ENCODE peak calls at places on chromosomes 2 and 18, in ten cellular contexts. One of them, this sample, is unnamed.
A peak's percentile ranks its signal among the peaks of the same experiment; 100 is the strongest.

GRCh38 chr2:205148756-205149155 is 533.5 kb upstream of the NRP2 start:
- DNase-seq in PC-3: no peak
- DNase-seq in activated T-cell treated with anti-CD3 and anti-CD28 coated beads for 1 hour: no peak
- DNase-seq in nephron progenitor cell: peak; percentile 5
- DNase-seq in mucosa of descending colon: no peak
- DNase-seq in iPS DF 6.9: no peak
- DNase-seq in ACHN: no peak
- DNase-seq in neural progenitor cell: no peak
- DNase-seq in Jurkat, Clone E6-1: no peak
- DNase-seq in amniotic stem cell: no peak
- DNase-seq in this sample: no peak

GRCh38 chr18:3340682-3341097 is 78.8 kb downstream of the MYL12B start:
- DNase-seq in mucosa of descending colon: no peak
- DNase-seq in neural progenitor cell: no peak
- DNase-seq in iPS DF 6.9: no peak
- DNase-seq in nephron progenitor cell: no peak
- DNase-seq in amniotic stem cell: no peak
- DNase-seq in PC-3: peak; percentile 51
- DNase-seq in Jurkat, Clone E6-1: no peak
- DNase-seq in activated T-cell treated with anti-CD3 and anti-CD28 coated beads for 1 hour: no peak
- DNase-seq in ACHN: peak; percentile 18
- DNase-seq in this sample: no peak

GRCh38 chr18:74266161-74266560 is 25.6 kb downstream of the CYB5A start:
- DNase-seq in mucosa of descending colon: no peak
- DNase-seq in ACHN: no peak
- DNase-seq in amniotic stem cell: no peak
- DNase-seq in iPS DF 6.9: no peak
- DNase-seq in nephron progenitor cell: no peak
- DNase-seq in activated T-cell treated with anti-CD3 and anti-CD28 coated beads for 1 hour: no peak
- DNase-seq in neural progenitor cell: no peak
- DNase-seq in PC-3: peak; percentile 90
- DNase-seq in Jurkat, Clone E6-1: no peak
- DNase-seq in this sample: no peak

GRCh38 chr2:25822190-25823117 is 55.8 kb downstream of the ASXL2 start:
- DNase-seq in Jurkat, Clone E6-1: no peak
- DNase-seq in activated T-cell treated with anti-CD3 and anti-CD28 coated beads for 1 hour: peak; percentile 44
- DNase-seq in amniotic stem cell: no peak
- DNase-seq in iPS DF 6.9: no peak
- DNase-seq in nephron progenitor cell: no peak
- DNase-seq in PC-3: no peak
- DNase-seq in neural progenitor cell: peak; percentile 28
- DNase-seq in ACHN: peak; percentile 76
- DNase-seq in mucosa of descending colon: peak; percentile 51
- DNase-seq in this sample: peak; percentile 54

GRCh38 chr18:49565656-49566055 is 3.8 kb downstream of the LIPG start:
- DNase-seq in iPS DF 6.9: no peak
- DNase-seq in nephron progenitor cell: no peak
- DNase-seq in PC-3: no peak
- DNase-seq in activated T-cell treated with anti-CD3 and anti-CD28 coated beads for 1 hour: no peak
- DNase-seq in ACHN: no peak
- DNase-seq in Jurkat, Clone E6-1: no peak
- DNase-seq in amniotic stem cell: no peak
- DNase-seq in mucosa of descending colon: no peak
- DNase-seq in neural progenitor cell: peak; percentile 63
- DNase-seq in this sample: no peak

GRCh38 chr2:231411237-231411636 is 15.7 kb downstream of the B3GNT7 start:
- DNase-seq in neural progenitor cell: no peak
- DNase-seq in Jurkat, Clone E6-1: no peak
- DNase-seq in nephron progenitor cell: no peak
- DNase-seq in activated T-cell treated with anti-CD3 and anti-CD28 coated beads for 1 hour: no peak
- DNase-seq in ACHN: no peak
- DNase-seq in amniotic stem cell: no peak
- DNase-seq in mucosa of descending colon: no peak
- DNase-seq in iPS DF 6.9: no peak
- DNase-seq in PC-3: peak; percentile 45
- DNase-seq in this sample: no peak

GRCh38 chr2:23867449-23867848 is 59.5 kb downstream of the ATAD2B start:
- DNase-seq in nephron progenitor cell: no peak
- DNase-seq in Jurkat, Clone E6-1: no peak
- DNase-seq in neural progenitor cell: no peak
- DNase-seq in iPS DF 6.9: no peak
- DNase-seq in ACHN: no peak
- DNase-seq in mucosa of descending colon: no peak
- DNase-seq in amniotic stem cell: no peak
- DNase-seq in PC-3: no peak
- DNase-seq in activated T-cell treated with anti-CD3 and anti-CD28 coated beads for 1 hour: no peak
- DNase-seq in this sample: no peak

GRCh38 chr2:88053301-88053700 is 2.3 kb downstream of the KRCC1 start:
- DNase-seq in activated T-cell treated with anti-CD3 and anti-CD28 coated beads for 1 hour: no peak
- DNase-seq in nephron progenitor cell: no peak
- DNase-seq in neural progenitor cell: no peak
- DNase-seq in amniotic stem cell: no peak
- DNase-seq in ACHN: no peak
- DNase-seq in Jurkat, Clone E6-1: no peak
- DNase-seq in iPS DF 6.9: no peak
- DNase-seq in mucosa of descending colon: no peak
- DNase-seq in PC-3: no peak
- DNase-seq in this sample: no peak

GRCh38 chr2:110853516-110853915 is 121.1 kb downstream of the ACOXL start:
- DNase-seq in amniotic stem cell: no peak
- DNase-seq in nephron progenitor cell: peak; percentile 29
- DNase-seq in Jurkat, Clone E6-1: peak; percentile 84
- DNase-seq in neural progenitor cell: peak; percentile 55
- DNase-seq in mucosa of descending colon: peak; percentile 59
- DNase-seq in PC-3: peak; percentile 50
- DNase-seq in activated T-cell treated with anti-CD3 and anti-CD28 coated beads for 1 hour: peak; percentile 37
- DNase-seq in ACHN: peak; percentile 47
- DNase-seq in iPS DF 6.9: no peak
- DNase-seq in this sample: peak; percentile 52

GRCh38 chr2:96874099-96874831 is 4.4 kb upstream of the SEMA4C start:
- DNase-seq in PC-3: no peak
- DNase-seq in Jurkat, Clone E6-1: no peak
- DNase-seq in activated T-cell treated with anti-CD3 and anti-CD28 coated beads for 1 hour: no peak
- DNase-seq in nephron progenitor cell: no peak
- DNase-seq in mucosa of descending colon: no peak
- DNase-seq in ACHN: no peak
- DNase-seq in iPS DF 6.9: no peak
- DNase-seq in amniotic stem cell: no peak
- DNase-seq in neural progenitor cell: no peak
- DNase-seq in this sample: no peak

GRCh38 chr2:64939332-64939917 is 49.8 kb upstream of the SLC1A4 start:
- DNase-seq in Jurkat, Clone E6-1: no peak
- DNase-seq in nephron progenitor cell: no peak
- DNase-seq in iPS DF 6.9: no peak
- DNase-seq in activated T-cell treated with anti-CD3 and anti-CD28 coated beads for 1 hour: no peak
- DNase-seq in neural progenitor cell: no peak
- DNase-seq in ACHN: no peak
- DNase-seq in amniotic stem cell: no peak
- DNase-seq in mucosa of descending colon: no peak
- DNase-seq in PC-3: no peak
- DNase-seq in this sample: no peak

GRCh38 chr2:35428548-35428947 is 927.0 kb upstream of the CRIM1 start:
- DNase-seq in ACHN: peak; percentile 57
- DNase-seq in mucosa of descending colon: peak; percentile 24
- DNase-seq in iPS DF 6.9: peak; percentile 43
- DNase-seq in Jurkat, Clone E6-1: no peak
- DNase-seq in nephron progenitor cell: peak; percentile 59
- DNase-seq in PC-3: peak; percentile 48
- DNase-seq in activated T-cell treated with anti-CD3 and anti-CD28 coated beads for 1 hour: no peak
- DNase-seq in amniotic stem cell: no peak
- DNase-seq in neural progenitor cell: peak; percentile 60
- DNase-seq in this sample: no peak

GRCh38 chr2:128472789-128473174 is 154.1 kb upstream of the HS6ST1 start:
- DNase-seq in nephron progenitor cell: no peak
- DNase-seq in PC-3: no peak
- DNase-seq in iPS DF 6.9: no peak
- DNase-seq in Jurkat, Clone E6-1: no peak
- DNase-seq in ACHN: no peak
- DNase-seq in mucosa of descending colon: no peak
- DNase-seq in amniotic stem cell: no peak
- DNase-seq in activated T-cell treated with anti-CD3 and anti-CD28 coated beads for 1 hour: no peak
- DNase-seq in neural progenitor cell: peak; percentile 0
- DNase-seq in this sample: no peak

GRCh38 chr2:235595420-235596010 is 101.7 kb downstream of the AGAP1 start:
- DNase-seq in ACHN: peak; percentile 73
- DNase-seq in amniotic stem cell: peak; percentile 60
- DNase-seq in mucosa of descending colon: peak; percentile 79
- DNase-seq in activated T-cell treated with anti-CD3 and anti-CD28 coated beads for 1 hour: no peak
- DNase-seq in iPS DF 6.9: peak; percentile 48
- DNase-seq in PC-3: peak; percentile 80
- DNase-seq in neural progenitor cell: peak; percentile 75
- DNase-seq in Jurkat, Clone E6-1: peak; percentile 57
- DNase-seq in nephron progenitor cell: peak; percentile 76
- DNase-seq in this sample: peak; percentile 16

GRCh38 chr2:65662654-65663432 is 230.4 kb upstream of the SPRED2 start:
- DNase-seq in neural progenitor cell: no peak
- DNase-seq in activated T-cell treated with anti-CD3 and anti-CD28 coated beads for 1 hour: no peak
- DNase-seq in iPS DF 6.9: no peak
- DNase-seq in PC-3: peak; percentile 93
- DNase-seq in ACHN: no peak
- DNase-seq in mucosa of descending colon: no peak
- DNase-seq in nephron progenitor cell: no peak
- DNase-seq in Jurkat, Clone E6-1: no peak
- DNase-seq in amniotic stem cell: no peak
- DNase-seq in this sample: no peak

GRCh38 chr2:174607584-174607983 is 10.0 kb upstream of the WIPF1 start:
- DNase-seq in mucosa of descending colon: no peak
- DNase-seq in ACHN: no peak
- DNase-seq in iPS DF 6.9: no peak
- DNase-seq in PC-3: no peak
- DNase-seq in nephron progenitor cell: no peak
- DNase-seq in neural progenitor cell: no peak
- DNase-seq in activated T-cell treated with anti-CD3 and anti-CD28 coated beads for 1 hour: no peak
- DNase-seq in Jurkat, Clone E6-1: no peak
- DNase-seq in amniotic stem cell: no peak
- DNase-seq in this sample: no peak

GRCh38 chr2:231190531-231191197 is 7.8 kb upstream of the ARMC9 start:
- DNase-seq in Jurkat, Clone E6-1: no peak
- DNase-seq in PC-3: peak; percentile 14
- DNase-seq in amniotic stem cell: no peak
- DNase-seq in iPS DF 6.9: no peak
- DNase-seq in nephron progenitor cell: peak; percentile 30
- DNase-seq in ACHN: no peak
- DNase-seq in mucosa of descending colon: peak; percentile 67
- DNase-seq in activated T-cell treated with anti-CD3 and anti-CD28 coated beads for 1 hour: no peak
- DNase-seq in neural progenitor cell: peak; percentile 66
- DNase-seq in this sample: no peak

GRCh38 chr2:95273911-95274290 is 348 bp upstream of the PROM2 start:
- DNase-seq in amniotic stem cell: no peak
- DNase-seq in iPS DF 6.9: no peak
- DNase-seq in PC-3: no peak
- DNase-seq in mucosa of descending colon: no peak
- DNase-seq in Jurkat, Clone E6-1: no peak
- DNase-seq in nephron progenitor cell: no peak
- DNase-seq in ACHN: no peak
- DNase-seq in neural progenitor cell: no peak
- DNase-seq in activated T-cell treated with anti-CD3 and anti-CD28 coated beads for 1 hour: no peak
- DNase-seq in this sample: no peak

GRCh38 chr2:120910956-120911951 is 175.6 kb downstream of the GLI2 start:
- DNase-seq in nephron progenitor cell: no peak
- DNase-seq in iPS DF 6.9: no peak
- DNase-seq in ACHN: no peak
- DNase-seq in neural progenitor cell: no peak
- DNase-seq in Jurkat, Clone E6-1: no peak
- DNase-seq in PC-3: peak; percentile 77
- DNase-seq in mucosa of descending colon: no peak
- DNase-seq in activated T-cell treated with anti-CD3 and anti-CD28 coated beads for 1 hour: no peak
- DNase-seq in amniotic stem cell: no peak
- DNase-seq in this sample: no peak

GRCh38 chr2:217396165-217396564 is 536.3 kb upstream of the TNP1 start:
- DNase-seq in activated T-cell treated with anti-CD3 and anti-CD28 coated beads for 1 hour: no peak
- DNase-seq in PC-3: peak; percentile 61
- DNase-seq in mucosa of descending colon: no peak
- DNase-seq in amniotic stem cell: no peak
- DNase-seq in ACHN: no peak
- DNase-seq in Jurkat, Clone E6-1: no peak
- DNase-seq in iPS DF 6.9: no peak
- DNase-seq in neural progenitor cell: no peak
- DNase-seq in nephron progenitor cell: no peak
- DNase-seq in this sample: no peak

GRCh38 chr18:75208055-75208835 is 694 bp downstream of the PTGR3 start:
- DNase-seq in Jurkat, Clone E6-1: no peak
- DNase-seq in mucosa of descending colon: peak; percentile 79
- DNase-seq in amniotic stem cell: no peak
- DNase-seq in iPS DF 6.9: no peak
- DNase-seq in PC-3: peak; percentile 37
- DNase-seq in ACHN: peak; percentile 55
- DNase-seq in activated T-cell treated with anti-CD3 and anti-CD28 coated beads for 1 hour: peak; percentile 26
- DNase-seq in neural progenitor cell: peak; percentile 65
- DNase-seq in nephron progenitor cell: peak; percentile 57
- DNase-seq in this sample: peak; percentile 25

GRCh38 chr2:228446732-228447131 is 265.2 kb upstream of the SPHKAP start:
- DNase-seq in amniotic stem cell: no peak
- DNase-seq in iPS DF 6.9: no peak
- DNase-seq in PC-3: no peak
- DNase-seq in activated T-cell treated with anti-CD3 and anti-CD28 coated beads for 1 hour: no peak
- DNase-seq in neural progenitor cell: no peak
- DNase-seq in mucosa of descending colon: no peak
- DNase-seq in nephron progenitor cell: no peak
- DNase-seq in ACHN: no peak
- DNase-seq in Jurkat, Clone E6-1: no peak
- DNase-seq in this sample: no peak

GRCh38 chr2:111666160-111666559 is 217.8 kb downstream of the ANAPC1 start:
- DNase-seq in amniotic stem cell: no peak
- DNase-seq in neural progenitor cell: no peak
- DNase-seq in Jurkat, Clone E6-1: no peak
- DNase-seq in ACHN: no peak
- DNase-seq in activated T-cell treated with anti-CD3 and anti-CD28 coated beads for 1 hour: no peak
- DNase-seq in nephron progenitor cell: no peak
- DNase-seq in mucosa of descending colon: no peak
- DNase-seq in iPS DF 6.9: no peak
- DNase-seq in PC-3: no peak
- DNase-seq in this sample: no peak

GRCh38 chr2:16406929-16407328 is 258.7 kb downstream of the CYRIA start:
- DNase-seq in nephron progenitor cell: no peak
- DNase-seq in activated T-cell treated with anti-CD3 and anti-CD28 coated beads for 1 hour: no peak
- DNase-seq in amniotic stem cell: no peak
- DNase-seq in Jurkat, Clone E6-1: no peak
- DNase-seq in mucosa of descending colon: no peak
- DNase-seq in neural progenitor cell: peak; percentile 19
- DNase-seq in ACHN: no peak
- DNase-seq in PC-3: no peak
- DNase-seq in iPS DF 6.9: no peak
- DNase-seq in this sample: no peak

GRCh38 chr2:7023542-7023941 is 106.3 kb downstream of the RNF144A start:
- DNase-seq in nephron progenitor cell: no peak
- DNase-seq in activated T-cell treated with anti-CD3 and anti-CD28 coated beads for 1 hour: no peak
- DNase-seq in amniotic stem cell: no peak
- DNase-seq in ACHN: no peak
- DNase-seq in Jurkat, Clone E6-1: no peak
- DNase-seq in mucosa of descending colon: no peak
- DNase-seq in iPS DF 6.9: no peak
- DNase-seq in neural progenitor cell: no peak
- DNase-seq in PC-3: no peak
- DNase-seq in this sample: no peak

GRCh38 chr2:179898873-179899272 is 37.5 kb upstream of the ZNF385B start:
- DNase-seq in amniotic stem cell: no peak
- DNase-seq in PC-3: peak; percentile 79
- DNase-seq in ACHN: peak; percentile 48
- DNase-seq in iPS DF 6.9: peak; percentile 71
- DNase-seq in mucosa of descending colon: no peak
- DNase-seq in Jurkat, Clone E6-1: peak; percentile 57
- DNase-seq in activated T-cell treated with anti-CD3 and anti-CD28 coated beads for 1 hour: no peak
- DNase-seq in nephron progenitor cell: peak; percentile 38
- DNase-seq in neural progenitor cell: peak; percentile 73
- DNase-seq in this sample: no peak

GRCh38 chr2:110114801-110115200 is 821 bp downstream of the MALL start:
- DNase-seq in amniotic stem cell: no peak
- DNase-seq in neural progenitor cell: no peak
- DNase-seq in ACHN: no peak
- DNase-seq in mucosa of descending colon: peak; percentile 59
- DNase-seq in PC-3: peak; percentile 56
- DNase-seq in activated T-cell treated with anti-CD3 and anti-CD28 coated beads for 1 hour: no peak
- DNase-seq in iPS DF 6.9: no peak
- DNase-seq in Jurkat, Clone E6-1: no peak
- DNase-seq in nephron progenitor cell: peak; percentile 25
- DNase-seq in this sample: no peak

GRCh38 chr2:86078801-86079545 is 26.7 kb downstream of the POLR1A start:
- DNase-seq in mucosa of descending colon: no peak
- DNase-seq in activated T-cell treated with anti-CD3 and anti-CD28 coated beads for 1 hour: no peak
- DNase-seq in iPS DF 6.9: no peak
- DNase-seq in Jurkat, Clone E6-1: peak; percentile 9
- DNase-seq in ACHN: peak; percentile 36
- DNase-seq in amniotic stem cell: no peak
- DNase-seq in neural progenitor cell: peak; percentile 10
- DNase-seq in nephron progenitor cell: no peak
- DNase-seq in PC-3: peak; percentile 31
- DNase-seq in this sample: peak; percentile 28

This sample was measured in activated gamma-delta T cell treated with Interleukin-2 at 50 U/mL for 16 hours.